ENCODE peak calls at places on chromosomes 12 and 14, in five cellular contexts. B, H, G, I and Q are unnamed samples.

GRCh38 chr12:132356686-132357622 is 27.6 kb upstream of the GALNT9 start:
- DNase-seq in I (no peak), G (no peak), B (peak), H (peak), Q (no peak)

GRCh38 chr12:69173358-69173757 is 66.0 kb upstream of the CPSF6 start:
- DNase-seq in B (no peak), G (no peak), H (no peak), I (no peak), Q (no peak)

GRCh38 chr14:39467889-39468524 is 35.8 kb upstream of the FBXO33 start:
- DNase-seq in H (no peak), I (no peak), B (no peak), G (peak), Q (no peak)

GRCh38 chr12:40107803-40108620 is 2.1 kb upstream of the SLC2A13 start:
- DNase-seq in G (no peak), B (no peak), H (no peak), I (no peak), Q (no peak)

GRCh38 chr12:102067574-102068258 is 5.9 kb upstream of the WASHC3 start:
- DNase-seq in H (peak), B (no peak), I (no peak), G (no peak), Q (no peak)

GRCh38 chr12:47722926-47723631 is 2.2 kb downstream of the ENDOU start:
- DNase-seq in H (no peak), G (no peak), I (no peak), B (no peak), Q (peak)

GRCh38 chr14:29548948-29549370 is 378.7 kb downstream of the PRKD1 start:
- DNase-seq in B (peak), I (no peak), G (peak), H (peak), Q (no peak)

GRCh38 chr12:67355428-67356385 is 86.5 kb downstream of the CAND1 start:
- DNase-seq in H (peak), B (peak), I (no peak), G (peak), Q (no peak)